ENCODE peak calls at places on chromosomes 6 and 20, in ten cellular contexts. N is CD4-positive, alpha-beta T cell; P is effector memory CD4-positive, alpha-beta T cell; Y is A549; O is GM23248; T is breast epithelium; M is AG04450; H is SK-N-MC; U is psoas muscle; J is fibroblast of lung. Z is an unnamed sample. For H3K9me3, the result is how much of the 10 kb centered on the place peaks cover.

GRCh38 chr6:169863149-169863525 is 111.7 kb downstream of the ERMARD start:
- DNase-seq in O (no peak), J (no peak), H (no peak), M (no peak), N (no peak), P (no peak), U (no peak), Y (no peak), T (no peak), Z (no peak)

GRCh38 chr6:81241717-81242116 is 510.8 kb downstream of the TENT5A start:
- DNase-seq in U (no peak), N (no peak), Y (peak), P (no peak), O (peak), H (peak), M (peak), J (peak), T (no peak), Z (no peak)

GRCh38 chr20:50281831-50282591 is 91.4 kb downstream of the CEBPB start:
- DNase-seq in U (peak), J (no peak), M (no peak), N (no peak), T (no peak), Y (no peak), H (no peak), O (no peak), P (no peak), Z (no peak)

GRCh38 chr6:101000334-101000733 is 119.2 kb upstream of the ASCC3 start:
- DNase-seq in M (no peak), N (no peak), T (no peak), U (no peak), P (no peak), H (no peak), J (no peak), O (no peak), Y (no peak), Z (no peak)

GRCh38 chr20:48614593-48615274 is 213.1 kb downstream of the PREX1 start:
- DNase-seq in T (peak), J (peak), Y (no peak), H (no peak), N (no peak), M (no peak), O (peak), P (no peak), U (no peak), Z (no peak)

GRCh38 chr6:63347599-63347998 is 27.8 kb upstream of the LGSN start:
- DNase-seq in M (peak), N (no peak), O (peak), P (no peak), J (peak), H (no peak), Y (peak), U (no peak), T (no peak), Z (no peak)

GRCh38 chr20:23225407-23226060 is 125.1 kb upstream of the NXT1 start:
- DNase-seq in U (peak), J (peak), P (no peak), Y (peak), M (peak), H (no peak), T (no peak), O (peak), N (no peak), Z (no peak)

GRCh38 chr6:37741757-37742400 is 44.2 kb upstream of the MDGA1 start:
- DNase-seq in Y (peak), J (no peak), U (no peak), T (no peak), P (no peak), N (no peak), O (peak), H (no peak), M (no peak), Z (no peak)

GRCh38 chr6:4209201-4209600 is 73.8 kb upstream of the ECI2 start:
- DNase-seq in N (no peak), P (no peak), J (no peak), T (no peak), O (no peak), M (no peak), Y (no peak), H (no peak), U (no peak), Z (no peak)

GRCh38 chr6:29912840-29913239 is 29.5 kb upstream of the HLA-A start:
- DNase-seq in U (no peak), H (no peak), M (no peak), O (no peak), J (no peak), N (no peak), P (no peak), Y (no peak), T (no peak), Z (no peak)

GRCh38 chr6:137185290-137185689 is 11.8 kb upstream of the IL22RA2 start:
- DNase-seq in P (no peak), Y (no peak), O (no peak), M (no peak), T (no peak), N (no peak), H (no peak), U (no peak), J (no peak), Z (no peak)
- H3K9me3 ChIP-seq in P (under half), Y (under half), O (under half), M (under half), T (under half), N (half or more), H (under half), U (under half), J (under half), Z (under half)

GRCh38 chr6:143724876-143725275 is 47.1 kb downstream of the PHACTR2 start:
- DNase-seq in O (no peak), P (no peak), M (no peak), Y (no peak), U (no peak), T (no peak), N (no peak), J (no peak), H (no peak), Z (no peak)

GRCh38 chr6:143726015-143726647 is 48.4 kb downstream of the PHACTR2 start:
- DNase-seq in T (no peak), M (no peak), Y (no peak), H (no peak), U (no peak), J (no peak), O (no peak), N (no peak), P (no peak), Z (no peak)

GRCh38 chr6:143727035-143727434 is 49.3 kb downstream of the PHACTR2 start:
- DNase-seq in T (no peak), J (peak), O (no peak), M (no peak), Y (no peak), N (no peak), P (no peak), U (no peak), H (no peak), Z (no peak)

GRCh38 chr6:143718463-143718862 is 40.7 kb downstream of the PHACTR2 start:
- DNase-seq in T (no peak), H (no peak), P (no peak), O (no peak), M (no peak), U (no peak), Y (no peak), N (no peak), J (no peak), Z (no peak)

DNA sequence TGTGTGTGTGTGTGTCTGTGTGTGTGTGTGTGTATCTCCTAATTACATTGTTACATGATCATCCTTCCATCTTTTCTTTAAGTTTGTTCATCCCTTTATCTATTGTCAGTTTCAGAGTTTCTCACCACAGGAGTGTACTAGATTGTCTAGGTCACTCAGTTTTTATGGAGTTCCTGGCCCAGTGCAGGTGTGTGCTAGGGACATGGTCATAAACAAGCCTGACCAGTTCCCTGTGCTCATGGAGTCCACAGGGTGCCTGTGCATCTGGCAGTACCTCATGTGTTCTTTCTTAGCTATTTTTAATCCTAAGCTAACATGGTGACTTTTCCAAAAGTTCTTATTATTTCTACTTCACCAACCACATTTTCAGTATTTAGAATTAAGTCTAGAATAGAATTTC is 43.9 kb downstream of the PHACTR2 start:
- DNase-seq in J (no peak), N (no peak), P (no peak), U (no peak), T (no peak), H (no peak), M (no peak), Y (no peak), O (no peak), Z (no peak)
- H3K9me3 ChIP-seq in J (under half), N (under half), P (under half), U (under half), T (under half), H (under half), M (under half), Y (under half), O (under half), Z (under half)

GRCh38 chr6:150238294-150238693 is 95.5 kb downstream of the PPP1R14C start:
- DNase-seq in N (no peak), U (peak), M (no peak), P (no peak), J (no peak), Y (no peak), T (peak), H (no peak), O (peak), Z (no peak)

GRCh38 chr6:150235218-150235617 is 92.4 kb downstream of the PPP1R14C start:
- DNase-seq in O (no peak), M (no peak), J (no peak), P (no peak), N (no peak), T (no peak), Y (no peak), U (no peak), H (no peak), Z (no peak)

GRCh38 chr6:150237626-150238025 is 94.8 kb downstream of the PPP1R14C start:
- DNase-seq in M (no peak), P (no peak), Y (no peak), U (no peak), T (no peak), J (no peak), N (no peak), H (no peak), O (no peak), Z (no peak)

GRCh38 chr6:150236544-150236943 is 93.7 kb downstream of the PPP1R14C start:
- DNase-seq in J (no peak), H (no peak), T (no peak), Y (no peak), O (no peak), N (no peak), M (no peak), P (no peak), U (no peak), Z (no peak)

GRCh38 chr6:150236114-150236513 is 93.3 kb downstream of the PPP1R14C start:
- DNase-seq in U (no peak), P (no peak), Y (no peak), O (no peak), H (no peak), M (no peak), J (no peak), T (no peak), N (no peak), Z (no peak)
- H3K9me3 ChIP-seq in U (under half), P (under half), Y (under half), O (under half), H (under half), M (under half), J (under half), T (under half), N (under half), Z (under half)

GRCh38 chr6:17562636-17563035 is 37.5 kb upstream of the FAM8A1 start:
- DNase-seq in O (no peak), N (no peak), J (no peak), H (no peak), P (no peak), U (no peak), T (no peak), Y (no peak), M (no peak), Z (no peak)

DNA sequence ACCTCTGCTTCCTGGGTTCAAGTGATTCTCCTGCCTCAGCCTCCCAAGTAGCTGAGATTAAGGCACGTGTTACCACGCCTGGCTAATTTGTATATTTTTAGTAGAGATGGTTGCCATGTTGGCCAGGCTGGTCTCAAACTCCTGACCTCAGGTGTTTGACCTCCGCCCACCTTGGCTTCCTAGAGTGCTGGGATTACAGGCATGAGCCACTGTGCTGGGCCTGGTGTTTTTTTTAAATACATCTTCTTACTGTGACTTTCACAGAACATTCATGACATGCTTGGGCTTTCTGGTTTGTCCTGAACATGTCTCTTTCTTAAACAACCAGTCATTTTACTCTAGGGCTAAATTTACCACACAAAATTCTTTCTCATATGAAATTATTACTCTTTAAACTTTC is 34.7 kb upstream of the FAM8A1 start:
- DNase-seq in J (no peak), P (no peak), U (no peak), O (no peak), N (no peak), T (no peak), H (no peak), M (no peak), Y (no peak), Z (no peak)
- H3K9me3 ChIP-seq in J (under half), P (under half), U (under half), O (under half), N (under half), T (under half), H (under half), M (under half), Y (under half), Z (under half)

GRCh38 chr6:159427335-159427734 is 258.1 kb downstream of the FNDC1 start:
- DNase-seq in M (no peak), Y (no peak), N (no peak), J (no peak), H (no peak), P (no peak), T (no peak), U (no peak), O (no peak), Z (no peak)
- H3K9me3 ChIP-seq in M (under half), Y (under half), N (under half), J (under half), H (under half), P (under half), T (under half), U (under half), O (under half), Z (under half)

GRCh38 chr6:3088853-3089445 is 20.7 kb downstream of the RIPK1 start:
- DNase-seq in N (no peak), H (no peak), Y (no peak), O (peak), M (no peak), T (no peak), J (no peak), P (no peak), U (no peak), Z (no peak)
- H3K9me3 ChIP-seq in N (under half), H (under half), Y (under half), O (under half), M (under half), T (under half), J (under half), P (under half), U (under half), Z (under half)

Z was measured in T-helper 17 cell.